ENCODE peak calls at places on chromosomes 3 and 15, in seven cellular contexts. One of them, this sample, is unnamed.

GRCh38 chr3:32531010-32531647 is 28.5 kb upstream of the CMTM6 start:
- DNase-seq in Peyer's patch: no peak
- DNase-seq in lower lobe of right lung: no peak
- DNase-seq in stimulated activated CD4-positive, alpha-beta T cell treated with anti-CD3 and anti-CD28 coated beads, Interleukin-15, amount 100 ng/mL, for 1 hour: no peak
- DNase-seq in cardiac fibroblast: no peak
- DNase-seq in GM03348: no peak
- DNase-seq in GM04504: no peak
- DNase-seq in this sample: no peak

GRCh38 chr15:98394546-98394945 is 253.8 kb upstream of the IGF1R start:
- DNase-seq in cardiac fibroblast: no peak
- DNase-seq in stimulated activated CD4-positive, alpha-beta T cell treated with anti-CD3 and anti-CD28 coated beads, Interleukin-15, amount 100 ng/mL, for 1 hour: no peak
- DNase-seq in lower lobe of right lung: no peak
- DNase-seq in GM04504: no peak
- DNase-seq in GM03348: no peak
- DNase-seq in Peyer's patch: no peak
- DNase-seq in this sample: peak; percentile 2

GRCh38 chr3:8239718-8240698 is 261.6 kb upstream of the LMCD1 start:
- DNase-seq in cardiac fibroblast: peak; percentile 74
- DNase-seq in Peyer's patch: no peak
- DNase-seq in lower lobe of right lung: no peak
- DNase-seq in GM04504: peak; percentile 17
- DNase-seq in stimulated activated CD4-positive, alpha-beta T cell treated with anti-CD3 and anti-CD28 coated beads, Interleukin-15, amount 100 ng/mL, for 1 hour: no peak
- DNase-seq in GM03348: peak; percentile 58
- DNase-seq in this sample: peak; percentile 4

GRCh38 chr3:150699068-150699635 is 4.6 kb downstream of the ERICH6 start:
- DNase-seq in GM04504: no peak
- DNase-seq in lower lobe of right lung: no peak
- DNase-seq in stimulated activated CD4-positive, alpha-beta T cell treated with anti-CD3 and anti-CD28 coated beads, Interleukin-15, amount 100 ng/mL, for 1 hour: no peak
- DNase-seq in Peyer's patch: no peak
- DNase-seq in GM03348: peak; percentile 63
- DNase-seq in cardiac fibroblast: peak; percentile 58
- DNase-seq in this sample: no peak

GRCh38 chr15:32732574-32733157 is 14.9 kb downstream of the GREM1 start:
- DNase-seq in GM04504: no peak
- DNase-seq in stimulated activated CD4-positive, alpha-beta T cell treated with anti-CD3 and anti-CD28 coated beads, Interleukin-15, amount 100 ng/mL, for 1 hour: no peak
- DNase-seq in Peyer's patch: no peak
- DNase-seq in cardiac fibroblast: no peak
- DNase-seq in GM03348: no peak
- DNase-seq in lower lobe of right lung: no peak
- DNase-seq in this sample: no peak

GRCh38 chr3:87006844-87007439 is 16.0 kb upstream of the VGLL3 start:
- DNase-seq in GM03348: no peak
- DNase-seq in cardiac fibroblast: peak; percentile 62
- DNase-seq in Peyer's patch: no peak
- DNase-seq in GM04504: no peak
- DNase-seq in lower lobe of right lung: no peak
- DNase-seq in stimulated activated CD4-positive, alpha-beta T cell treated with anti-CD3 and anti-CD28 coated beads, Interleukin-15, amount 100 ng/mL, for 1 hour: no peak
- DNase-seq in this sample: no peak

GRCh38 chr3:14403636-14404395 is 1.4 kb downstream of the SLC6A6 start:
- DNase-seq in stimulated activated CD4-positive, alpha-beta T cell treated with anti-CD3 and anti-CD28 coated beads, Interleukin-15, amount 100 ng/mL, for 1 hour: no peak
- DNase-seq in cardiac fibroblast: peak; percentile 32
- DNase-seq in lower lobe of right lung: peak; percentile 69
- DNase-seq in Peyer's patch: peak; percentile 67
- DNase-seq in GM04504: no peak
- DNase-seq in GM03348: peak; percentile 64
- DNase-seq in this sample: no peak

GRCh38 chr3:186070123-186070522 is 38.8 kb downstream of the ETV5 start:
- DNase-seq in GM04504: no peak
- DNase-seq in Peyer's patch: no peak
- DNase-seq in stimulated activated CD4-positive, alpha-beta T cell treated with anti-CD3 and anti-CD28 coated beads, Interleukin-15, amount 100 ng/mL, for 1 hour: no peak
- DNase-seq in GM03348: no peak
- DNase-seq in cardiac fibroblast: no peak
- DNase-seq in lower lobe of right lung: no peak
- DNase-seq in this sample: no peak

GRCh38 chr3:11689749-11690148 is 46.0 kb upstream of the VGLL4 start:
- DNase-seq in GM04504: no peak
- DNase-seq in lower lobe of right lung: no peak
- DNase-seq in GM03348: no peak
- DNase-seq in stimulated activated CD4-positive, alpha-beta T cell treated with anti-CD3 and anti-CD28 coated beads, Interleukin-15, amount 100 ng/mL, for 1 hour: no peak
- DNase-seq in cardiac fibroblast: no peak
- DNase-seq in Peyer's patch: no peak
- DNase-seq in this sample: no peak

GRCh38 chr15:68640791-68641331 is 62.1 kb downstream of the CORO2B start:
- DNase-seq in GM03348: no peak
- DNase-seq in cardiac fibroblast: no peak
- DNase-seq in Peyer's patch: no peak
- DNase-seq in GM04504: no peak
- DNase-seq in stimulated activated CD4-positive, alpha-beta T cell treated with anti-CD3 and anti-CD28 coated beads, Interleukin-15, amount 100 ng/mL, for 1 hour: no peak
- DNase-seq in lower lobe of right lung: no peak
- DNase-seq in this sample: no peak

GRCh38 chr15:34014556-34014955 is 24.4 kb downstream of the AVEN start:
- DNase-seq in cardiac fibroblast: peak; percentile 57
- DNase-seq in lower lobe of right lung: no peak
- DNase-seq in GM03348: no peak
- DNase-seq in Peyer's patch: no peak
- DNase-seq in stimulated activated CD4-positive, alpha-beta T cell treated with anti-CD3 and anti-CD28 coated beads, Interleukin-15, amount 100 ng/mL, for 1 hour: no peak
- DNase-seq in GM04504: no peak
- DNase-seq in this sample: peak; percentile 36

GRCh38 chr3:133475245-133476010 is 75.6 kb downstream of the BFSP2 start:
- DNase-seq in GM04504: no peak
- DNase-seq in stimulated activated CD4-positive, alpha-beta T cell treated with anti-CD3 and anti-CD28 coated beads, Interleukin-15, amount 100 ng/mL, for 1 hour: no peak
- DNase-seq in cardiac fibroblast: no peak
- DNase-seq in lower lobe of right lung: no peak
- DNase-seq in GM03348: no peak
- DNase-seq in Peyer's patch: no peak
- DNase-seq in this sample: no peak

GRCh38 chr3:132730891-132731580 is 8.8 kb upstream of the NPHP3 start:
- DNase-seq in Peyer's patch: no peak
- DNase-seq in GM04504: peak; percentile 28
- DNase-seq in cardiac fibroblast: peak; percentile 69
- DNase-seq in lower lobe of right lung: no peak
- DNase-seq in stimulated activated CD4-positive, alpha-beta T cell treated with anti-CD3 and anti-CD28 coated beads, Interleukin-15, amount 100 ng/mL, for 1 hour: no peak
- DNase-seq in GM03348: peak; percentile 49
- DNase-seq in this sample: peak; percentile 34

GRCh38 chr3:195224156-195224979 is 46.6 kb downstream of the XXYLT1 start:
- DNase-seq in lower lobe of right lung: no peak
- DNase-seq in cardiac fibroblast: no peak
- DNase-seq in stimulated activated CD4-positive, alpha-beta T cell treated with anti-CD3 and anti-CD28 coated beads, Interleukin-15, amount 100 ng/mL, for 1 hour: no peak
- DNase-seq in Peyer's patch: peak; percentile 32
- DNase-seq in GM04504: no peak
- DNase-seq in GM03348: no peak
- DNase-seq in this sample: no peak

GRCh38 chr3:77042892-77043291 is 3.0 kb downstream of the ROBO2 start:
- DNase-seq in GM03348: no peak
- DNase-seq in stimulated activated CD4-positive, alpha-beta T cell treated with anti-CD3 and anti-CD28 coated beads, Interleukin-15, amount 100 ng/mL, for 1 hour: no peak
- DNase-seq in cardiac fibroblast: no peak
- DNase-seq in lower lobe of right lung: no peak
- DNase-seq in GM04504: no peak
- DNase-seq in Peyer's patch: no peak
- DNase-seq in this sample: no peak

GRCh38 chr15:92142242-92143232 is 251.1 kb upstream of the ST8SIA2 start:
- DNase-seq in stimulated activated CD4-positive, alpha-beta T cell treated with anti-CD3 and anti-CD28 coated beads, Interleukin-15, amount 100 ng/mL, for 1 hour: no peak
- DNase-seq in GM03348: no peak
- DNase-seq in GM04504: no peak
- DNase-seq in lower lobe of right lung: no peak
- DNase-seq in Peyer's patch: no peak
- DNase-seq in cardiac fibroblast: peak; percentile 44
- DNase-seq in this sample: no peak

GRCh38 chr3:77699292-77699691 is 659.4 kb downstream of the ROBO2 start:
- DNase-seq in stimulated activated CD4-positive, alpha-beta T cell treated with anti-CD3 and anti-CD28 coated beads, Interleukin-15, amount 100 ng/mL, for 1 hour: no peak
- DNase-seq in GM04504: no peak
- DNase-seq in GM03348: no peak
- DNase-seq in cardiac fibroblast: no peak
- DNase-seq in Peyer's patch: no peak
- DNase-seq in lower lobe of right lung: no peak
- DNase-seq in this sample: no peak

GRCh38 chr3:123692671-123693070 is 107.8 kb upstream of the HACD2 start:
- DNase-seq in Peyer's patch: no peak
- DNase-seq in cardiac fibroblast: no peak
- DNase-seq in GM04504: no peak
- DNase-seq in lower lobe of right lung: no peak
- DNase-seq in GM03348: no peak
- DNase-seq in stimulated activated CD4-positive, alpha-beta T cell treated with anti-CD3 and anti-CD28 coated beads, Interleukin-15, amount 100 ng/mL, for 1 hour: no peak
- DNase-seq in this sample: no peak

GRCh38 chr3:187808466-187809291 is 63.4 kb upstream of the BCL6 start:
- DNase-seq in GM04504: no peak
- DNase-seq in Peyer's patch: peak; percentile 53
- DNase-seq in stimulated activated CD4-positive, alpha-beta T cell treated with anti-CD3 and anti-CD28 coated beads, Interleukin-15, amount 100 ng/mL, for 1 hour: no peak
- DNase-seq in lower lobe of right lung: no peak
- DNase-seq in GM03348: no peak
- DNase-seq in cardiac fibroblast: no peak
- DNase-seq in this sample: peak; percentile 56

GRCh38 chr3:170689218-170689874 is 103.5 kb upstream of the SLC7A14 start:
- DNase-seq in Peyer's patch: no peak
- DNase-seq in GM03348: peak; percentile 91
- DNase-seq in stimulated activated CD4-positive, alpha-beta T cell treated with anti-CD3 and anti-CD28 coated beads, Interleukin-15, amount 100 ng/mL, for 1 hour: no peak
- DNase-seq in cardiac fibroblast: peak; percentile 93
- DNase-seq in lower lobe of right lung: peak; percentile 64
- DNase-seq in GM04504: peak; percentile 80
- DNase-seq in this sample: peak; percentile 86

GRCh38 chr3:127706785-127707351 is 34.1 kb downstream of the ABTB1 start:
- DNase-seq in stimulated activated CD4-positive, alpha-beta T cell treated with anti-CD3 and anti-CD28 coated beads, Interleukin-15, amount 100 ng/mL, for 1 hour: no peak
- DNase-seq in GM03348: no peak
- DNase-seq in GM04504: no peak
- DNase-seq in Peyer's patch: peak; percentile 36
- DNase-seq in cardiac fibroblast: no peak
- DNase-seq in lower lobe of right lung: peak; percentile 31
- DNase-seq in this sample: no peak

GRCh38 chr3:47365213-47366153 is 15.3 kb upstream of the PTPN23 start:
- DNase-seq in GM03348: peak; percentile 33
- DNase-seq in cardiac fibroblast: peak; percentile 87
- DNase-seq in GM04504: peak; percentile 73
- DNase-seq in lower lobe of right lung: no peak
- DNase-seq in stimulated activated CD4-positive, alpha-beta T cell treated with anti-CD3 and anti-CD28 coated beads, Interleukin-15, amount 100 ng/mL, for 1 hour: no peak
- DNase-seq in Peyer's patch: no peak
- DNase-seq in this sample: no peak

GRCh38 chr15:62901087-62901486 is 141.5 kb upstream of the TPM1 start:
- DNase-seq in cardiac fibroblast: no peak
- DNase-seq in stimulated activated CD4-positive, alpha-beta T cell treated with anti-CD3 and anti-CD28 coated beads, Interleukin-15, amount 100 ng/mL, for 1 hour: no peak
- DNase-seq in Peyer's patch: no peak
- DNase-seq in GM03348: no peak
- DNase-seq in lower lobe of right lung: no peak
- DNase-seq in GM04504: no peak
- DNase-seq in this sample: no peak